ENCODE peak calls at places on chromosomes 7 and 10, in four cellular contexts. I is K562, K is H1, D is GM12878. X is an unnamed sample.

GRCh38 chr7:51121945-51122425 is 194.6 kb downstream of the COBL start:
- DNase-seq in I (no peak), D (no peak), K (peak; percentile 41), X (no peak)

GRCh38 chr10:17026686-17027485 is 102.7 kb downstream of the CUBN start:
- DNase-seq in I (no peak), K (no peak), D (peak; percentile 35), X (no peak)

GRCh38 chr10:32692174-32692573 is 246.2 kb downstream of the CCDC7 start:
- DNase-seq in D (no peak), K (no peak), I (no peak), X (peak; percentile 66)

GRCh38 chr10:19651549-19651948 is 164.7 kb upstream of the PLXDC2 start:
- DNase-seq in K (no peak), D (no peak), I (no peak), X (no peak)

GRCh38 chr10:130045091-130045652 is 65.5 kb downstream of the C10orf143 start:
- DNase-seq in D (no peak), K (peak; percentile 77), I (peak; percentile 9), X (peak; percentile 18)

GRCh38 chr7:106219170-106219569 is 65.6 kb downstream of the NAMPT start:
- DNase-seq in D (no peak), I (no peak), K (no peak), X (no peak)

GRCh38 chr7:108815815-108816214 is 246.1 kb downstream of the DNAJB9 start:
- DNase-seq in K (no peak), D (no peak), I (no peak), X (no peak)

GRCh38 chr10:129921065-129921670 is 42.9 kb downstream of the EBF3 start:
- DNase-seq in D (no peak), I (no peak), K (no peak), X (no peak)

GRCh38 chr10:126705951-126706565 is 35.6 kb upstream of the C10orf90 start:
- DNase-seq in D (no peak), I (no peak), K (no peak), X (no peak)

GRCh38 chr7:38973760-38974159 is 3.9 kb upstream of the POU6F2 start:
- DNase-seq in D (no peak), I (peak; percentile 3), K (no peak), X (no peak)

GRCh38 chr10:23368816-23369640 is 24.4 kb upstream of the C10orf67 start:
- DNase-seq in D (peak; percentile 68), K (no peak), I (no peak), X (no peak)

GRCh38 chr10:132603851-132604533 is 66.4 kb downstream of the INPP5A start:
- DNase-seq in I (no peak), D (no peak), K (no peak), X (no peak)

GRCh38 chr10:73186266-73186665 is 18.3 kb downstream of the FAM149B1 start:
- DNase-seq in K (no peak), I (no peak), D (no peak), X (no peak)

GRCh38 chr10:72320676-72321247 is 34.0 kb downstream of the DNAJB12 start:
- DNase-seq in I (peak; percentile 100), D (peak; percentile 95), K (peak; percentile 76), X (peak; percentile 95)

GRCh38 chr10:129658673-129659072 is 191.6 kb downstream of the MGMT start:
- DNase-seq in D (no peak), K (no peak), I (peak; percentile 21), X (no peak)

GRCh38 chr10:104029528-104029875 is 56.2 kb downstream of the COL17A1 start:
- DNase-seq in D (no peak), I (no peak), K (no peak), X (no peak)

GRCh38 chr10:75924309-75924920 is 493.0 kb downstream of the LRMDA start:
- DNase-seq in K (no peak), D (no peak), I (no peak), X (no peak)

GRCh38 chr10:75926763-75927162 is 495.3 kb downstream of the LRMDA start:
- DNase-seq in K (no peak), I (peak; percentile 51), D (no peak), X (peak; percentile 24)

GRCh38 chr10:75925999-75926398 is 494.6 kb downstream of the LRMDA start:
- DNase-seq in K (no peak), D (no peak), I (no peak), X (no peak)

GRCh38 chr10:75919913-75920312 is 488.5 kb downstream of the LRMDA start:
- DNase-seq in I (no peak), K (no peak), D (no peak), X (no peak)

DNA sequence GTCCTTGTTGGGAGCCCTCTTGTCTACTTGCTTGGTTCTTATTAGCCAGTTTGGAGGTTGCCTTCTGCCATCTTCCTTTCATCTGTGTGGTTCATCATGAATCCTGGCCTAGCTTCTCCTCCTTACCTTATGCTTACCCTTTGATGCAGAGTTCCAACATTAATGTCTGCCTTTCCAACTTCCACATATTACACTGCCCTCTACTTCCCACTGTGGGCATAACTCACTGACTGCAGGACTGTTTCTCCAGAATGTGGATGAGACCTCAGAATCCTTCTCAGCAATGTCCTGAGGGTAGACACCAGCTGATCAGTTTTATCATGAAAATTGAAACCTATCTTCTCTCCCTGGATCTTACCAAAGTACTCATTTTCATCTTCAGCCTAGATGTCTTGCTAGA is 491.0 kb downstream of the LRMDA start:
- DNase-seq in I (no peak), D (no peak), K (no peak), X (no peak)
- TF ChIP-seq YY1 in I (no peak), D (no peak), K (no peak), X (no peak)

GRCh38 chr10:34941471-34942357 is 126.6 kb upstream of the PARD3 start:
- DNase-seq in I (no peak), K (no peak), D (no peak), X (no peak)
- TF ChIP-seq EGR1 in I (no peak), K (no peak), D (no peak), X (no peak)

DNA sequence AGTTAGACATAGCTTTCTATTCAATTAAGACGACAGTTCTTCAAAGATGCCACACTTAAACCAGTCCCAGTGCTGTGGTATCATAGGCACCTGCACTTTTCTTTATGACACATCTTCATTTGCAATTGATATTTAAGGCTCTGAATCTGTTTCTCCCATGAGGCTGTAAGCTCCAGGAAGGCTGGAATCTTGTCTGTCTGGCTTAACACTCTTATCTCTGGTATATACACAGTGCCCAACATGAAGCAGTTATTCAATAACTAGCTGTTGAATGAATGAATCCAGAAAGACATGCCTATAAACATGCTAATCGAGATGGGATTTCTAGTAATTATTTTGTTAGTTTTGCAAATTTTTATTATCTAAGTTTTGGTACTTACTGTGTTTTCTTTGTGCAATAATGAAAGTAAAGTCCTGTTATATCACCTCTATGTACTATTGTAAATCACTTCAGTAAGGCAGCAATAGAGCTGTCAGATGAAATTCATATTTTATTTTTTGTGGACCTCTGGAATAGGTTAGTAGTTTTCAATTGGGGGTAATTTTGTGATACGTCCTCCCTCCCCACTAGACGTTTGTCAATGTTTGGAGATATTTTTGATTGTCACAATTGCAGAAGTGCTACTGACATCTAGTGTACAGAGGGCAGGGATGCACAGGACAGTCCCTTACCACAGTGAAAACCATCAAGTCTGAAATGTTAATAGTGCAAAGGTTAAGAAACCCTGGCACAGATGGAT is 51.3 kb upstream of the STEAP4 start:
- DNase-seq in K (no peak), D (no peak), I (peak; percentile 10), X (no peak)
- TF ChIP-seq YY1 in K (no peak), D (peak; percentile 14), I (no peak), X (no peak)

GRCh38 chr7:36100293-36100692 is 52.8 kb upstream of the EEPD1 start:
- DNase-seq in I (no peak), D (no peak), K (no peak), X (no peak)
- TF ChIP-seq EGR1 in I (no peak), D (no peak), K (no peak), X (no peak)

DNA sequence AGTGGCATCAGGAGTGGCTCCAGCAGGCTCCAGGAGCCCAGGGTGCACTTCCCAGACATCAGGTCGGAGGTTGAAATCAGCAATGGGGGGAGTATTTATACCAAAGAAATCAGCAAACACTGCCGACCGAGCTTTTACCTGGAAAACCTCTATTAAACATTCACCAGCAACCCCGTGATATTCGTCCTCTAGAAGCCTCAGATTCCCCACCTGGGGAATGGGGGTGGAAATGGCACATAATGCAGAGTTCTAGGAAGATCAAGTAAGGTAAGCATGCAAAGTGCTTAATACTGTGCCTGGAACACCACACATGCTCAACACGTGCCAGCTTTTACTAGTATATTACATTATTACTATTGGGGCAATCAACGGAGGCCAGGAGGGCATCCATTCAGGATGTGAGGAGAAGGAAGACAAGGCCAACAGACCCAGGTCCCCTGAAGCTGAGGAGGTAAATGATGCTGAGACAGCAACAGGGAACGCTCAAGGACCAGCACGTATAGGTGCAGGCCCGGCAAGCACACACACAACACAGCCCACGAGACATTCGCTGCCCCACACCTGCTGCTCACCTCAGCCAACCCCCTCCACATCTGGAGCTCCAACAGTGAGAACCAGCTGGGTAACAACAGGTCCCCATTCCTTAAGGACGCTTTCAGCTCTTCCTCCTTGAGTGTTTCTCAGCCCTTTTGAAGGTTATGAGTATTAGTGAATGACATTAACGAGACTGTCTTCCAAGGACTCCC is 125.5 kb downstream of the TNS3 start:
- DNase-seq in D (no peak), I (no peak), K (no peak), X (no peak)
- TF ChIP-seq YY1 in D (no peak), I (no peak), K (no peak), X (no peak)